ENCODE peak calls at places on chromosome 21, in eight cellular contexts. One of them, this sample, is unnamed.

GRCh38 chr21:36999131-36999898 is 7.2 kb upstream of the RIPPLY3 start:
- DNase-seq in HS-27A: no peak
- DNase-seq in stimulated activated CD4-positive, alpha-beta T cell treated with anti-CD3 and anti-CD28 coated beads, TNF-alpha, amount 100 ng/mL, for 4 hours: no peak
- DNase-seq in A549: no peak
- DNase-seq in BE2C: no peak
- DNase-seq in ovary: no peak
- DNase-seq in activated CD4-positive, alpha-beta T cell treated with anti-CD3 and anti-CD28 coated beads for 24 hours: no peak
- DNase-seq in Calu3: no peak
- DNase-seq in this sample: no peak

GRCh38 chr21:45431781-45432572 is 27.0 kb downstream of the COL18A1 start:
- DNase-seq in HS-27A: no peak
- DNase-seq in stimulated activated CD4-positive, alpha-beta T cell treated with anti-CD3 and anti-CD28 coated beads, TNF-alpha, amount 100 ng/mL, for 4 hours: no peak
- DNase-seq in A549: no peak
- DNase-seq in BE2C: no peak
- DNase-seq in ovary: no peak
- DNase-seq in activated CD4-positive, alpha-beta T cell treated with anti-CD3 and anti-CD28 coated beads for 24 hours: no peak
- DNase-seq in Calu3: no peak
- DNase-seq in this sample: no peak

GRCh38 chr21:26093094-26093493 is 77.5 kb downstream of the APP start:
- DNase-seq in HS-27A: no peak
- DNase-seq in stimulated activated CD4-positive, alpha-beta T cell treated with anti-CD3 and anti-CD28 coated beads, TNF-alpha, amount 100 ng/mL, for 4 hours: no peak
- DNase-seq in A549: no peak
- DNase-seq in BE2C: no peak
- DNase-seq in ovary: no peak
- DNase-seq in activated CD4-positive, alpha-beta T cell treated with anti-CD3 and anti-CD28 coated beads for 24 hours: no peak
- DNase-seq in Calu3: no peak
- DNase-seq in this sample: no peak

GRCh38 chr21:38985423-38986378 is 180.0 kb downstream of the ETS2 start:
- DNase-seq in HS-27A: peak; percentile 66
- DNase-seq in stimulated activated CD4-positive, alpha-beta T cell treated with anti-CD3 and anti-CD28 coated beads, TNF-alpha, amount 100 ng/mL, for 4 hours: no peak
- DNase-seq in A549: no peak
- DNase-seq in BE2C: peak; percentile 95
- DNase-seq in ovary: peak; percentile 73
- DNase-seq in activated CD4-positive, alpha-beta T cell treated with anti-CD3 and anti-CD28 coated beads for 24 hours: peak; percentile 30
- DNase-seq in Calu3: no peak
- DNase-seq in this sample: no peak

GRCh38 chr21:41207401-41208388 is 39.7 kb downstream of the BACE2 start:
- DNase-seq in HS-27A: no peak
- DNase-seq in stimulated activated CD4-positive, alpha-beta T cell treated with anti-CD3 and anti-CD28 coated beads, TNF-alpha, amount 100 ng/mL, for 4 hours: no peak
- DNase-seq in A549: no peak
- DNase-seq in BE2C: no peak
- DNase-seq in ovary: peak; percentile 39
- DNase-seq in activated CD4-positive, alpha-beta T cell treated with anti-CD3 and anti-CD28 coated beads for 24 hours: no peak
- DNase-seq in Calu3: peak; percentile 8
- DNase-seq in this sample: no peak

GRCh38 chr21:39004776-39005605 is 178.3 kb downstream of the PSMG1 start:
- DNase-seq in HS-27A: no peak
- DNase-seq in stimulated activated CD4-positive, alpha-beta T cell treated with anti-CD3 and anti-CD28 coated beads, TNF-alpha, amount 100 ng/mL, for 4 hours: no peak
- DNase-seq in A549: no peak
- DNase-seq in BE2C: no peak
- DNase-seq in ovary: peak; percentile 57
- DNase-seq in activated CD4-positive, alpha-beta T cell treated with anti-CD3 and anti-CD28 coated beads for 24 hours: no peak
- DNase-seq in Calu3: no peak
- DNase-seq in this sample: no peak

GRCh38 chr21:36566606-36567005 is 86.7 kb upstream of the CLDN14 start:
- DNase-seq in HS-27A: no peak
- DNase-seq in stimulated activated CD4-positive, alpha-beta T cell treated with anti-CD3 and anti-CD28 coated beads, TNF-alpha, amount 100 ng/mL, for 4 hours: no peak
- DNase-seq in A549: no peak
- DNase-seq in BE2C: no peak
- DNase-seq in ovary: no peak
- DNase-seq in activated CD4-positive, alpha-beta T cell treated with anti-CD3 and anti-CD28 coated beads for 24 hours: no peak
- DNase-seq in Calu3: no peak
- DNase-seq in this sample: no peak

GRCh38 chr21:26112127-26112742 is 58.3 kb downstream of the APP start:
- DNase-seq in HS-27A: no peak
- DNase-seq in stimulated activated CD4-positive, alpha-beta T cell treated with anti-CD3 and anti-CD28 coated beads, TNF-alpha, amount 100 ng/mL, for 4 hours: no peak
- DNase-seq in A549: no peak
- DNase-seq in BE2C: no peak
- DNase-seq in ovary: no peak
- DNase-seq in activated CD4-positive, alpha-beta T cell treated with anti-CD3 and anti-CD28 coated beads for 24 hours: no peak
- DNase-seq in Calu3: no peak
- DNase-seq in this sample: no peak

GRCh38 chr21:25453524-25453923 is 153.8 kb downstream of the MRPL39 start:
- DNase-seq in HS-27A: peak; percentile 31
- DNase-seq in stimulated activated CD4-positive, alpha-beta T cell treated with anti-CD3 and anti-CD28 coated beads, TNF-alpha, amount 100 ng/mL, for 4 hours: no peak
- DNase-seq in A549: no peak
- DNase-seq in BE2C: no peak
- DNase-seq in ovary: no peak
- DNase-seq in activated CD4-positive, alpha-beta T cell treated with anti-CD3 and anti-CD28 coated beads for 24 hours: no peak
- DNase-seq in Calu3: no peak
- DNase-seq in this sample: no peak

GRCh38 chr21:45980271-45980670 is 1.3 kb upstream of the COL6A1 start:
- DNase-seq in HS-27A: no peak
- DNase-seq in stimulated activated CD4-positive, alpha-beta T cell treated with anti-CD3 and anti-CD28 coated beads, TNF-alpha, amount 100 ng/mL, for 4 hours: no peak
- DNase-seq in A549: no peak
- DNase-seq in BE2C: no peak
- DNase-seq in ovary: no peak
- DNase-seq in activated CD4-positive, alpha-beta T cell treated with anti-CD3 and anti-CD28 coated beads for 24 hours: no peak
- DNase-seq in Calu3: no peak
- DNase-seq in this sample: no peak

GRCh38 chr21:16285646-16286223 is 556.0 kb downstream of the USP25 start:
- DNase-seq in HS-27A: no peak
- DNase-seq in stimulated activated CD4-positive, alpha-beta T cell treated with anti-CD3 and anti-CD28 coated beads, TNF-alpha, amount 100 ng/mL, for 4 hours: no peak
- DNase-seq in A549: no peak
- DNase-seq in BE2C: no peak
- DNase-seq in ovary: no peak
- DNase-seq in activated CD4-positive, alpha-beta T cell treated with anti-CD3 and anti-CD28 coated beads for 24 hours: no peak
- DNase-seq in Calu3: no peak
- DNase-seq in this sample: no peak

GRCh38 chr21:45001134-45002095 is 61.6 kb downstream of the SLX9 start:
- DNase-seq in HS-27A: peak; percentile 53
- DNase-seq in stimulated activated CD4-positive, alpha-beta T cell treated with anti-CD3 and anti-CD28 coated beads, TNF-alpha, amount 100 ng/mL, for 4 hours: no peak
- DNase-seq in A549: peak; percentile 20
- DNase-seq in BE2C: peak; percentile 15
- DNase-seq in ovary: peak; percentile 28
- DNase-seq in activated CD4-positive, alpha-beta T cell treated with anti-CD3 and anti-CD28 coated beads for 24 hours: no peak
- DNase-seq in Calu3: peak; percentile 54
- DNase-seq in this sample: no peak

GRCh38 chr21:34534522-34534921 is 22.5 kb upstream of the KCNE1 start:
- DNase-seq in HS-27A: no peak
- DNase-seq in stimulated activated CD4-positive, alpha-beta T cell treated with anti-CD3 and anti-CD28 coated beads, TNF-alpha, amount 100 ng/mL, for 4 hours: no peak
- DNase-seq in A549: no peak
- DNase-seq in BE2C: no peak
- DNase-seq in ovary: no peak
- DNase-seq in activated CD4-positive, alpha-beta T cell treated with anti-CD3 and anti-CD28 coated beads for 24 hours: no peak
- DNase-seq in Calu3: no peak
- DNase-seq in this sample: no peak

GRCh38 chr21:37849703-37850102 is 66.6 kb downstream of the KCNJ6 start:
- DNase-seq in HS-27A: peak; percentile 91
- DNase-seq in stimulated activated CD4-positive, alpha-beta T cell treated with anti-CD3 and anti-CD28 coated beads, TNF-alpha, amount 100 ng/mL, for 4 hours: no peak
- DNase-seq in A549: no peak
- DNase-seq in BE2C: no peak
- DNase-seq in ovary: no peak
- DNase-seq in activated CD4-positive, alpha-beta T cell treated with anti-CD3 and anti-CD28 coated beads for 24 hours: no peak
- DNase-seq in Calu3: no peak
- DNase-seq in this sample: no peak

GRCh38 chr21:42121792-42122191 is 50.7 kb downstream of the UMODL1 start:
- DNase-seq in HS-27A: no peak
- DNase-seq in stimulated activated CD4-positive, alpha-beta T cell treated with anti-CD3 and anti-CD28 coated beads, TNF-alpha, amount 100 ng/mL, for 4 hours: no peak
- DNase-seq in A549: no peak
- DNase-seq in BE2C: no peak
- DNase-seq in ovary: no peak
- DNase-seq in activated CD4-positive, alpha-beta T cell treated with anti-CD3 and anti-CD28 coated beads for 24 hours: no peak
- DNase-seq in Calu3: no peak
- DNase-seq in this sample: no peak

This sample was measured in NCI-H1930.